ENCODE peak calls at places on chromosomes 16 and 17, in six cellular contexts. G is esophagus squamous epithelium, K is tibial artery, C is lung, T is pancreas, M is astrocyte of the cerebellum. D is an unnamed sample.

GRCh38 chr16:47713225-47713595 is 252.1 kb downstream of the PHKB start:
- DNase-seq in G (no peak), K (no peak), C (no peak), T (no peak), M (peak), D (peak)

GRCh38 chr17:67656494-67657203 is 61.1 kb upstream of the NOL11 start:
- DNase-seq in G (no peak), K (no peak), C (no peak), T (no peak), M (no peak), D (no peak)

GRCh38 chr16:87661561-87661960 is 59.3 kb downstream of the JPH3 start:
- DNase-seq in G (no peak), K (no peak), C (no peak), T (no peak), M (no peak), D (peak)

GRCh38 chr17:15350777-15351486 is 9.5 kb upstream of the TEKT3 start:
- DNase-seq in G (no peak), K (peak), C (no peak), T (no peak), M (no peak), D (peak)

GRCh38 chr17:65572581-65573282 is 11.3 kb upstream of the AXIN2 start:
- DNase-seq in G (no peak), K (no peak), C (no peak), T (no peak), M (no peak), D (no peak)

GRCh38 chr16:2224183-2224486 is 744 bp downstream of the E4F1 start:
- DNase-seq in G (no peak), K (no peak), C (no peak), T (no peak), M (no peak), D (peak)

GRCh38 chr16:65249768-65250167 is 127.9 kb upstream of the CDH11 start:
- DNase-seq in G (no peak), K (peak), C (peak), T (no peak), M (no peak), D (peak)

GRCh38 chr17:52084176-52084575 is 74.3 kb downstream of the CA10 start:
- DNase-seq in G (no peak), K (no peak), C (no peak), T (no peak), M (no peak), D (no peak)

GRCh38 chr17:62671553-62671952 is 44.1 kb downstream of the MRC2 start:
- DNase-seq in G (no peak), K (no peak), C (no peak), T (peak), M (no peak), D (peak)

GRCh38 chr16:67528222-67528869 is at the start of gene RIPOR1:
- DNase-seq in G (no peak), K (no peak), C (no peak), T (peak), M (no peak), D (no peak)

GRCh38 chr17:4501295-4501949 is 2.7 kb downstream of the SPNS2 start:
- DNase-seq in G (no peak), K (no peak), C (no peak), T (no peak), M (no peak), D (no peak)
- TF ChIP-seq CTCF in G (no peak), K (no peak), C (no peak), T (no peak), M (no peak), D (no peak)

GRCh38 chr16:7303677-7304200 is 28.9 kb upstream of the RBFOX1 start:
- DNase-seq in G (no peak), K (no peak), C (no peak), T (no peak), M (no peak), D (no peak)
- H3K4me3 ChIP-seq in G (no peak), K (no peak), C (no peak), T (no peak), M (no peak), D (no peak)

GRCh38 chr16:74449470-74449869 is 28.2 kb upstream of the CLEC18B start:
- DNase-seq in G (no peak), K (peak), C (no peak), T (no peak), M (no peak), D (no peak)
- TF ChIP-seq CTCF in G (no peak), K (no peak), C (no peak), T (no peak), M (no peak), D (peak)

DNA sequence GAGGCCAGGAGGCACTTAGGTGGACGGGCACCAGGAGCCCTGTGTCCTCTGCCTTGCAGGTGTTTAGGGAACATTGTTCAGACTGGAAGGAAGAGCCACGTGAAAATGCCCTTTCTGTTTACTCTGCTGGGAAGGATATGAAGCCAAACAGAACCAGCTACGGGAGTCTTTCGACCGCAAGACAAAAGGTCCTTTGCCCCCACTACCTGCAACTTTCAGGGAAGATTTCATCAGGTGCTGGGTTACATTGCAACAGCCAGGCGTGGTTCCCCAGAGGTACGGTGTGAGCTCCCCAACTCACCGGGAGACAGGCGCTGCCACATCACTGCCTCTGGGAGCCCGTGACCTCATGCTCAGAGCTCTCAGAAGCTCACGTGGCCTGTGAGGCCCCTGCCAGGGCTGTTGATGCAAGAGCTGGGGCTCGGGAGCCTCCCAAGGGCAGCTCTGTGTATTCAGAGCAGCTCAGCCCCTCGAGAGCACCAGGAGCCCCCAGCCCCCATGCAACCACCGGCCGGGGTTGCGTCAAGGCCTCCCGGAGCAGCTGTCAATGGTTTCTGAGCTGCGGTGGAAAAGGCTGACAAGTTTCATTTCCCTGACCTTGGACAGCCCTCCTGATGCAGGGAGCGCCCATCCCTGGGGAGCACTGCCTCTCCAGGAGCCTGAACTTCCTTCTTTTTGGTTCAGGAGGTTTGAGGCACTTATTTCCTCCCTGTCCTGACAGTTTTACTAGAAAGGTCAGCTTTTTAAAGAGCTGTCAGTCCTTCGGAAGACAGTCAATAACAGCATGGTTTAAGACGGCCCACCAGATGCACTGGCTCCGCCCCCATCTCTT is 42.1 kb downstream of the TBC1D16 start:
- DNase-seq in G (no peak), K (peak), C (peak), T (peak), M (no peak), D (peak)
- H3K4me3 ChIP-seq in G (no peak), K (no peak), C (no peak), T (no peak), M (no peak), D (peak)

D was measured in fibroblast of the aortic adventitia.